ENCODE peak calls at places on chromosomes 7 and 10, in nine cellular contexts. R is HTR-8/SVneo; X is T47D; V is AG08395; N is M059J; A is HFF-Myc; M is smooth muscle cell of the brain vasculature; I is substantia nigra; U is activated CD8-positive, alpha-beta T cell treated with anti-CD3 and anti-CD28 coated beads for 36 hours. T is an unnamed sample.

GRCh38 chr7:158192184-158192835 is 395.3 kb downstream of the PTPRN2 start:
- DNase-seq in R (no peak), X (no peak), V (no peak), N (no peak), A (no peak), M (no peak), I (no peak), U (no peak), T (no peak)

GRCh38 chr7:110681941-110682340 is 409.0 kb upstream of the LRRN3 start:
- DNase-seq in R (no peak), X (no peak), V (no peak), N (no peak), A (no peak), M (no peak), I (no peak), U (no peak), T (no peak)

GRCh38 chr10:132007681-132008080 is 26.0 kb upstream of the BNIP3 start:
- DNase-seq in R (no peak), X (no peak), V (no peak), N (no peak), A (no peak), M (no peak), I (no peak), U (no peak), T (no peak)

GRCh38 chr10:1733720-1734119 is 3.6 kb downstream of the ADARB2 start:
- DNase-seq in R (no peak), X (no peak), V (no peak), N (no peak), A (no peak), M (no peak), I (no peak), U (no peak), T (no peak)

GRCh38 chr7:93902777-93903423 is 3.5 kb upstream of the GNGT1 start:
- DNase-seq in R (no peak), X (no peak), V (peak; percentile 38), N (peak; percentile 64), A (no peak), M (no peak), I (no peak), U (peak; percentile 26), T (peak; percentile 35)

GRCh38 chr7:17710312-17710711 is 230.0 kb downstream of the SNX13 start:
- DNase-seq in R (no peak), X (no peak), V (no peak), N (no peak), A (no peak), M (no peak), I (no peak), U (no peak), T (no peak)

GRCh38 chr10:29619273-29619672 is 15.5 kb downstream of the SVIL start:
- DNase-seq in R (no peak), X (no peak), V (peak; percentile 42), N (peak; percentile 63), A (no peak), M (no peak), I (no peak), U (no peak), T (no peak)

GRCh38 chr7:70307544-70308106 is 709.4 kb downstream of the AUTS2 start:
- DNase-seq in R (no peak), X (no peak), V (no peak), N (peak; percentile 39), A (no peak), M (no peak), I (no peak), U (no peak), T (no peak)

GRCh38 chr10:69820817-69821216 is 19.1 kb downstream of the COL13A1 start:
- DNase-seq in R (no peak), X (no peak), V (no peak), N (no peak), A (no peak), M (no peak), I (no peak), U (no peak), T (no peak)

GRCh38 chr10:132536241-132536963 is 1.2 kb upstream of the INPP5A start:
- DNase-seq in R (no peak), X (no peak), V (no peak), N (peak; percentile 39), A (no peak), M (no peak), I (no peak), U (no peak), T (no peak)

GRCh38 chr7:147519062-147519461 is 1071.5 kb upstream of the C7orf33 start:
- DNase-seq in R (no peak), X (no peak), V (no peak), N (no peak), A (no peak), M (no peak), I (no peak), U (no peak), T (no peak)

GRCh38 chr7:128831994-128832879 is 2.0 kb downstream of the FLNC start:
- DNase-seq in R (no peak), X (no peak), V (peak; percentile 41), N (peak; percentile 73), A (no peak), M (no peak), I (peak; percentile 46), U (peak; percentile 13), T (no peak)

GRCh38 chr7:7481801-7482200 is 53.9 kb downstream of the COL28A1 start:
- DNase-seq in R (no peak), X (no peak), V (no peak), N (no peak), A (no peak), M (no peak), I (no peak), U (no peak), T (no peak)

GRCh38 chr10:15280462-15280861 is 90.6 kb downstream of the FAM171A1 start:
- DNase-seq in R (no peak), X (no peak), V (peak; percentile 38), N (no peak), A (no peak), M (no peak), I (no peak), U (no peak), T (no peak)

GRCh38 chr7:159022238-159022993 is 122.3 kb downstream of the VIPR2 start:
- DNase-seq in R (no peak), X (no peak), V (no peak), N (peak; percentile 46), A (no peak), M (no peak), I (no peak), U (peak; percentile 16), T (no peak)

GRCh38 chr10:19730071-19730470 is 86.2 kb upstream of the PLXDC2 start:
- DNase-seq in R (no peak), X (no peak), V (peak; percentile 20), N (peak; percentile 60), A (peak; percentile 55), M (no peak), I (no peak), U (no peak), T (no peak)

GRCh38 chr7:142380064-142380463 is 122.2 kb upstream of the PRSS58 start:
- DNase-seq in R (no peak), X (no peak), V (no peak), N (no peak), A (no peak), M (no peak), I (no peak), U (no peak), T (no peak)

GRCh38 chr7:21939136-21939857 is 6.4 kb downstream of the CDCA7L start:
- DNase-seq in R (no peak), X (no peak), V (no peak), N (peak; percentile 76), A (no peak), M (no peak), I (no peak), U (peak; percentile 90), T (no peak)

GRCh38 chr7:13829231-13829630 is 160.2 kb downstream of the ETV1 start:
- DNase-seq in R (no peak), X (no peak), V (no peak), N (no peak), A (no peak), M (no peak), I (no peak), U (no peak), T (no peak)

GRCh38 chr10:86327954-86328705 is 38.5 kb downstream of the GRID1 start:
- DNase-seq in R (no peak), X (no peak), V (no peak), N (no peak), A (no peak), M (no peak), I (no peak), U (no peak), T (no peak)

GRCh38 chr7:69067397-69067796 is 530.9 kb upstream of the AUTS2 start:
- DNase-seq in R (no peak), X (no peak), V (no peak), N (peak; percentile 47), A (no peak), M (no peak), I (no peak), U (peak; percentile 16), T (no peak)

GRCh38 chr7:20554072-20554471 is 61.4 kb upstream of the ABCB5 start:
- DNase-seq in R (no peak), X (no peak), V (no peak), N (peak; percentile 25), A (no peak), M (no peak), I (no peak), U (no peak), T (no peak)

GRCh38 chr7:10708447-10708846 is 265.2 kb upstream of the PHF14 start:
- DNase-seq in R (no peak), X (peak; percentile 18), V (no peak), N (no peak), A (no peak), M (no peak), I (no peak), U (peak; percentile 22), T (no peak)

GRCh38 chr10:118768041-118768933 is 13.5 kb upstream of the CACUL1 start:
- DNase-seq in R (no peak), X (no peak), V (no peak), N (no peak), A (no peak), M (no peak), I (no peak), U (no peak), T (no peak)

GRCh38 chr7:1357601-1358271 is 101.5 kb downstream of the MICALL2 start:
- DNase-seq in R (peak; percentile 57), X (no peak), V (no peak), N (no peak), A (no peak), M (no peak), I (no peak), U (peak; percentile 15), T (no peak)

GRCh38 chr10:21702633-21703111 is 168.6 kb downstream of the MLLT10 start:
- DNase-seq in R (no peak), X (no peak), V (no peak), N (peak; percentile 18), A (no peak), M (no peak), I (no peak), U (no peak), T (no peak)

GRCh38 chr10:125005312-125006187 is 63.6 kb downstream of the ZRANB1 start:
- DNase-seq in R (no peak), X (no peak), V (no peak), N (no peak), A (no peak), M (no peak), I (no peak), U (no peak), T (no peak)

GRCh38 chr7:27151945-27152815 is at the start of gene HOXA3:
- DNase-seq in R (peak; percentile 71), X (no peak), V (peak; percentile 75), N (peak; percentile 69), A (no peak), M (no peak), I (no peak), U (no peak), T (no peak)

GRCh38 chr7:14457567-14458453 is 444.7 kb downstream of the DGKB start:
- DNase-seq in R (peak; percentile 40), X (peak; percentile 62), V (peak; percentile 73), N (peak; percentile 70), A (peak; percentile 50), M (peak; percentile 78), I (peak; percentile 15), U (peak; percentile 59), T (peak; percentile 61)

GRCh38 chr10:324593-324992 is 189.3 kb downstream of the ZMYND11 start:
- DNase-seq in R (no peak), X (no peak), V (no peak), N (no peak), A (no peak), M (no peak), I (no peak), U (peak; percentile 14), T (no peak)

T was measured in RWPE1.